ENCODE peak calls at places on chromosomes 12 and 14, in seven cellular contexts. L is hepatocyte; B is adipocyte; I is effector memory CD4-positive, alpha-beta T cell; G is sigmoid colon; K is neural progenitor cell; M is HepG2. U is an unnamed sample.

GRCh38 chr12:82625523-82625922 is 61.2 kb upstream of the TMTC2 start:
- DNase-seq in L (no peak), B (no peak), I (no peak), G (no peak), K (peak; percentile 83), M (no peak), U (no peak)

GRCh38 chr12:28824193-28824846 is 324.8 kb upstream of the FAR2 start:
- DNase-seq in L (no peak), B (no peak), I (no peak), G (no peak), K (no peak), M (no peak), U (no peak)

GRCh38 chr12:101592931-101593330 is 1.8 kb upstream of the MYBPC1 start:
- DNase-seq in L (no peak), B (no peak), I (no peak), G (no peak), K (no peak), M (no peak), U (no peak)

GRCh38 chr12:28442101-28442500 is 251.8 kb downstream of the CCDC91 start:
- DNase-seq in L (no peak), B (no peak), I (no peak), G (no peak), K (no peak), M (no peak), U (no peak)

GRCh38 chr12:5022465-5023061 is 21.1 kb upstream of the KCNA5 start:
- DNase-seq in L (peak; percentile 81), B (peak; percentile 55), I (no peak), G (no peak), K (peak; percentile 79), M (peak; percentile 28), U (peak; percentile 60)

GRCh38 chr12:62466018-62466595 is 519 bp upstream of the MON2 start:
- DNase-seq in L (peak; percentile 37), B (peak; percentile 73), I (no peak), G (peak; percentile 72), K (peak; percentile 61), M (peak; percentile 6), U (peak; percentile 40)

GRCh38 chr12:97308576-97309198 is 153.9 kb upstream of the RMST start:
- DNase-seq in L (peak; percentile 58), B (peak; percentile 80), I (no peak), G (no peak), K (peak; percentile 24), M (peak; percentile 39), U (no peak)

GRCh38 chr14:86012391-86012790 is 482.4 kb downstream of the FLRT2 start:
- DNase-seq in L (no peak), B (no peak), I (no peak), G (no peak), K (peak; percentile 5), M (no peak), U (no peak)

DNA sequence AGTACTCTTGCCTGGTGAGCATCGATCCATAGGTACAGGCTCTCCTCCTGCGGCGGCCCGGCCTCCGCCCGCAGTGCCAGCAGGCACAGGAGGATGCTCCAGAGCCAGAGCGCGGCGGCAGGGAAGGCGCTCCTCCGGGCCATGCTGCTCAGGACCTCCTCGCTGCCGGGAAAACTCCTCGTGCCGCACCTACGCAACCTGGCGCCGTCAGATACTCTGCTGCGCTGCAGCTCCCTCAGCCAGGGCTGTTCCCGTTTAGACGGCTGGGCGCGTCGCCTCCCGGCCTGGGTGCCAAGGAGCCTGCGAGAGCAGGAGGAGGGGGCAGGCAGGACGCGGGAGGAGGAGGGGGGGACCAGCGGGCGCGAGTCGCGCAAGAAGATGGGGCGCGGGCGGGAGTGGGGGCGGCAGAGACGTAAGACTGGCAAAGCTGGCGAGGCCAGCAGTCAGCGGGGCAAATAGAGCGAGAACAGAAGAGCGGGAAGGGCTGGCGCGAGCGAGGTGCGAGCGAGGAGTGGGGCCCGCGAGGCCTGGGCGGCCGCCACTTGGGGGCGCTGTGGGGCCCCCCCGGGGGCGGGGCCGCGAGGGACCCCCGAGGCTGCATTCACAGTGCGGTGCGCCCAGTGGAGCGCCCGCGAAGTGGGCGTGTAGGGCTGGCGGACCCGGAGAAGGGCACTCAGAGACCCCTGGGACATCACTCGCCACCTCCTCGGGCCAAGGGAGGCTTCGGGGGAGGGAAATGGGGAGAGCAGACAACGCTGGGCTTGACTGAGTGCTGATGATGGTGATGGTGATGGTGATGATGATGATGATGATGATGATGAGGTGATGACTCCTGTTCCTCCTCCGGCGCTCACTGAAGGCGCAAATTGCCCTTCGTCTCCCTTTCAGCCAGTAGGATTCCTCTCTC is at the start of gene WIF1:
- DNase-seq in L (peak; percentile 55), B (peak; percentile 19), I (no peak), G (peak; percentile 60), K (peak; percentile 76), M (no peak), U (peak; percentile 16)
- H3K36me3 ChIP-seq in L (no peaks in the 10 kb centered on the region), B (no peaks in the 10 kb centered on the region), I (no peaks in the 10 kb centered on the region), G (no peaks in the 10 kb centered on the region), K (no peaks in the 10 kb centered on the region), M (no peaks in the 10 kb centered on the region), U (no peaks in the 10 kb centered on the region)

GRCh38 chr12:54210400-54210790 is 21.6 kb upstream of the SMUG1 start:
- DNase-seq in L (no peak), B (no peak), I (no peak), G (no peak), K (no peak), M (no peak), U (no peak)

GRCh38 chr12:54208591-54208990 is 19.8 kb upstream of the SMUG1 start:
- DNase-seq in L (no peak), B (no peak), I (no peak), G (no peak), K (no peak), M (no peak), U (no peak)

GRCh38 chr12:54207539-54208267 is 18.9 kb upstream of the SMUG1 start:
- DNase-seq in L (peak; percentile 85), B (peak; percentile 77), I (peak; percentile 55), G (peak; percentile 81), K (peak; percentile 87), M (peak; percentile 56), U (peak; percentile 78)

GRCh38 chr12:54204316-54204715 is 15.5 kb upstream of the SMUG1 start:
- DNase-seq in L (no peak), B (no peak), I (no peak), G (no peak), K (no peak), M (no peak), U (no peak)

GRCh38 chr12:54206807-54207206 is 18.0 kb upstream of the SMUG1 start:
- DNase-seq in L (no peak), B (no peak), I (no peak), G (no peak), K (no peak), M (no peak), U (no peak)
- H3K27me3 ChIP-seq in L (peaks cover 22% of the 10 kb centered on the region), B (peaks cover 9% of the 10 kb centered on the region), I (no peaks in the 10 kb centered on the region), G (no peaks in the 10 kb centered on the region), K (peaks cover 99% of the 10 kb centered on the region), M (peaks cover 37% of the 10 kb centered on the region), U (no peaks in the 10 kb centered on the region)

DNA sequence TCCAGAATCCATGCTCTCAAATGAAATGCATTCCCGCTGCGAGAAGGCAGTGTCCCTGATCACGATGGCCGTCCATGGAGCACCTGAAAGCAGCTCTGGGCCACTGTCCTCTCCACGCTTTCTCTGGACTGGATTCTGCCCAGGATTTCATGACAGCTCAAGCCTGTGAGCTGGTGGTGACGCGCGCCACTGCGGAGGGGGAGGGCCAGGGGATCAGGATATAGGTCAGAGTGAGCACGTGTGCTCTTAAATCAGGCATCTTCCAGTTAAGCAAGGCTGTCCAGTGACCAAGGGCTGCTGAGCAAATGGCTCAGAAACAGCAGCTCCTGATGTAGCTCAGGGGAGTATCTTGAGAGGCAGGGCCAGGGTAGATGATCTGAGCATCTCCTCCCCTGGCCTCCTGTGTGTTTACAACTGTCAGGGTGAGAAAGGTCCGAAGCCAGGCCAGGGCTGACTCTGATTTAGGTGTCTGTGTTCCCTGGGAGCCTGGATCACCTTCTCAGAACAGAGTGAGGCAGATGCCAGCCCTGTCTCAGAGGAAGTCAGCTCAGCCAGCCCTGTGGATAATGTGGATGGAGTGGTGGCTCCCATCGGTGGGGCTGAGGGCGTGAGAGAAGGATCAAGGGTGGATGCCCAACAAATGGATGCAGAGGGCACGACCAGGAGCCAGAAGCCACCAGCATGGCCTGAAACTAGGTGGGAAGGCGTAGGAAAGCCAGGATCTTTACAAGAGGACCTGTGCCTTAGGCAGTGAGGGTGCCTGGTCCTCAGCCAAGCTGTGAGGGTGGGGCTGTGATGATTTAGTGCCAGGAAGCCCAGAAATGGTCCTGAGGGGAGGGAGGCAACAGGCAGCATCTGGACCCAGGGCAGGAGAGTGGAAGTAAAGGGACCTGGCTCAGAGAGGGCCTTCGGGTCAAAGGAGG is 55.3 kb downstream of the ELK3 start:
- DNase-seq in L (no peak), B (no peak), I (no peak), G (peak; percentile 91), K (peak; percentile 31), M (no peak), U (no peak)
- H3K36me3 ChIP-seq in L (no peaks in the 10 kb centered on the region), B (peaks cover 34% of the 10 kb centered on the region), I (peaks cover 65% of the 10 kb centered on the region), G (peaks cover 11% of the 10 kb centered on the region), K (no peaks in the 10 kb centered on the region), M (no peaks in the 10 kb centered on the region), U (peaks cover 10% of the 10 kb centered on the region)

DNA sequence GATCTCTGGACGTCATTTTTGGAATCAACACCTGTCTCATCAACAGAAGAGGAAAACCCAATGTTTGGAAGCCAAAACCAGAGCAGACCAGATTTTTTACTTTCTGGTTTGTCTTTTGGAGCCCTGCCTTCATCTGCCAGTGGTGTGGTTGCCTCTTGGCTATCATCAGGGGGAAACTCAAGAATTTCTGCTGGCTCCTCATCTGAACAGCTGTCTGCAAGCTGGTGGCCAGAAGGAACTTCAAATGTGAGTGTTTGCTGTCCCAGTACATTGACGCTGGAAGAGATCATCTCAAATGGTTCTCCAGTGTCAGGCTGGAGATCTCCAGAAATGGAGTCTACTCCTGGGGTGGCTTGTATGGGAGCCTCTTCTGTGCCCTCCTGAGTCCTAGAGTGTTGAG is 13.8 kb downstream of the PLD4 start:
- DNase-seq in L (no peak), B (no peak), I (no peak), G (no peak), K (no peak), M (no peak), U (no peak)
- H3K27me3 ChIP-seq in L (peaks cover 47% of the 10 kb centered on the region), B (peaks cover 3% of the 10 kb centered on the region), I (peaks cover 5% of the 10 kb centered on the region), G (no peaks in the 10 kb centered on the region), K (peaks cover 69% of the 10 kb centered on the region), M (peaks cover 84% of the 10 kb centered on the region), U (no peaks in the 10 kb centered on the region)

GRCh38 chr12:8779281-8779680 is 43.1 kb upstream of the A2ML1 start:
- DNase-seq in L (no peak), B (no peak), I (no peak), G (no peak), K (no peak), M (no peak), U (no peak)
- H3K36me3 ChIP-seq in L (no peaks in the 10 kb centered on the region), B (peaks cover 11% of the 10 kb centered on the region), I (no peaks in the 10 kb centered on the region), G (no peaks in the 10 kb centered on the region), K (peaks cover 13% of the 10 kb centered on the region), M (no peaks in the 10 kb centered on the region), U (peaks cover 4% of the 10 kb centered on the region)

GRCh38 chr12:132333273-132333672 is 3.9 kb upstream of the GALNT9 start:
- DNase-seq in L (no peak), B (no peak), I (no peak), G (no peak), K (no peak), M (no peak), U (no peak)
- H3K27me3 ChIP-seq in L (peaks cover 50% of the 10 kb centered on the region), B (peaks cover 63% of the 10 kb centered on the region), I (peaks cover 16% of the 10 kb centered on the region), G (peaks cover 32% of the 10 kb centered on the region), K (peaks cover 96% of the 10 kb centered on the region), M (peaks cover 81% of the 10 kb centered on the region), U (peaks cover 6% of the 10 kb centered on the region)

GRCh38 chr14:80996049-80996901 is 40.9 kb downstream of the TSHR start:
- DNase-seq in L (peak; percentile 84), B (peak; percentile 93), I (no peak), G (no peak), K (peak; percentile 64), M (peak; percentile 66), U (no peak)
- H3K36me3 ChIP-seq in L (no peaks in the 10 kb centered on the region), B (no peaks in the 10 kb centered on the region), I (no peaks in the 10 kb centered on the region), G (no peaks in the 10 kb centered on the region), K (no peaks in the 10 kb centered on the region), M (no peaks in the 10 kb centered on the region), U (no peaks in the 10 kb centered on the region)